ENCODE peak calls at places on chromosomes 1 and 21, in six cellular contexts. J, R, V, W, K and A are unnamed samples.

GRCh38 chr1:27958513-27958912 is 1.3 kb upstream of the XKR8 start:
- DNase-seq in V (no peak), R (no peak), J (no peak), W (no peak), K (no peak), A (no peak)

GRCh38 chr1:166924829-166925541 is 48.9 kb upstream of the TADA1 start:
- DNase-seq in V (no peak), R (no peak), J (peak), W (no peak), K (no peak), A (no peak)

GRCh38 chr21:22201669-22202068 is 1203.5 kb downstream of the NCAM2 start:
- DNase-seq in W (no peak), J (no peak), R (no peak), K (no peak), V (no peak), A (no peak)

GRCh38 chr1:210294991-210295773 is 33.5 kb upstream of the HHAT start:
- DNase-seq in V (no peak), K (no peak), J (no peak), W (no peak), R (no peak), A (no peak)

GRCh38 chr1:154391086-154391770 is 13.9 kb upstream of the IL6R start:
- DNase-seq in W (no peak), R (no peak), K (no peak), V (no peak), J (no peak), A (no peak)

GRCh38 chr21:28342229-28342810 is 650.4 kb downstream of the LTN1 start:
- DNase-seq in K (no peak), W (no peak), R (no peak), V (no peak), J (no peak), A (no peak)

GRCh38 chr1:226223157-226223785 is at the start of gene MIXL1:
- DNase-seq in R (peak), W (peak), V (no peak), J (no peak), K (no peak), A (peak)

GRCh38 chr1:161502641-161503393 is 2.4 kb upstream of the FCGR2A start:
- DNase-seq in W (no peak), R (no peak), K (peak), J (no peak), V (no peak), A (no peak)

GRCh38 chr21:21439761-21440160 is 441.6 kb downstream of the NCAM2 start:
- DNase-seq in J (no peak), W (no peak), V (no peak), R (no peak), K (no peak), A (no peak)

GRCh38 chr1:149849246-149849946 is 50.0 kb upstream of the BOLA1 start:
- DNase-seq in K (no peak), W (no peak), V (no peak), J (no peak), R (no peak), A (no peak)

GRCh38 chr1:201809876-201810275 is 19.1 kb upstream of the IPO9 start:
- DNase-seq in V (no peak), R (no peak), W (no peak), K (no peak), J (no peak), A (no peak)

GRCh38 chr1:214446772-214447556 is 104.4 kb downstream of the PTPN14 start:
- DNase-seq in W (no peak), J (no peak), V (peak), R (peak), K (no peak), A (no peak)

GRCh38 chr1:14996133-14997050 is 157.2 kb upstream of the TMEM51 start:
- DNase-seq in R (peak), W (peak), J (no peak), V (no peak), K (peak), A (no peak)

GRCh38 chr1:67430358-67431155 is at the start of gene SERBP1:
- DNase-seq in K (peak), V (peak), W (peak), J (peak), R (peak), A (peak)
- TF ChIP-seq POLR2A in K (peak), V (peak), W (peak), J (peak), R (peak), A (peak)

GRCh38 chr1:26768755-26769154 is 19.0 kb upstream of the PIGV start:
- DNase-seq in W (no peak), R (no peak), J (no peak), V (no peak), K (no peak), A (no peak)
- TF ChIP-seq POLR2AphosphoS5 in W (no peak), R (no peak), J (no peak), V (no peak), K (no peak), A (no peak)

GRCh38 chr1:232519186-232519585 is 110.7 kb downstream of the SIPA1L2 start:
- DNase-seq in V (no peak), K (no peak), R (no peak), W (no peak), J (no peak), A (no peak)
- TF ChIP-seq TAF1 in V (no peak), K (no peak), R (no peak), W (no peak), J (no peak), A (no peak)

GRCh38 chr1:212700597-212700891 is 904 bp upstream of the BATF3 start:
- DNase-seq in J (no peak), K (no peak), W (no peak), R (no peak), V (no peak), A (no peak)

GRCh38 chr1:212702672-212703071 is 3.0 kb upstream of the BATF3 start:
- DNase-seq in K (no peak), J (no peak), V (no peak), W (no peak), R (no peak), A (no peak)

GRCh38 chr1:212699839-212700596 is at the start of gene BATF3:
- DNase-seq in K (peak), J (no peak), R (no peak), W (no peak), V (no peak), A (no peak)

GRCh38 chr1:212701910-212702309 is 2.3 kb upstream of the BATF3 start:
- DNase-seq in V (no peak), R (no peak), W (no peak), K (no peak), J (no peak), A (no peak)

DNA sequence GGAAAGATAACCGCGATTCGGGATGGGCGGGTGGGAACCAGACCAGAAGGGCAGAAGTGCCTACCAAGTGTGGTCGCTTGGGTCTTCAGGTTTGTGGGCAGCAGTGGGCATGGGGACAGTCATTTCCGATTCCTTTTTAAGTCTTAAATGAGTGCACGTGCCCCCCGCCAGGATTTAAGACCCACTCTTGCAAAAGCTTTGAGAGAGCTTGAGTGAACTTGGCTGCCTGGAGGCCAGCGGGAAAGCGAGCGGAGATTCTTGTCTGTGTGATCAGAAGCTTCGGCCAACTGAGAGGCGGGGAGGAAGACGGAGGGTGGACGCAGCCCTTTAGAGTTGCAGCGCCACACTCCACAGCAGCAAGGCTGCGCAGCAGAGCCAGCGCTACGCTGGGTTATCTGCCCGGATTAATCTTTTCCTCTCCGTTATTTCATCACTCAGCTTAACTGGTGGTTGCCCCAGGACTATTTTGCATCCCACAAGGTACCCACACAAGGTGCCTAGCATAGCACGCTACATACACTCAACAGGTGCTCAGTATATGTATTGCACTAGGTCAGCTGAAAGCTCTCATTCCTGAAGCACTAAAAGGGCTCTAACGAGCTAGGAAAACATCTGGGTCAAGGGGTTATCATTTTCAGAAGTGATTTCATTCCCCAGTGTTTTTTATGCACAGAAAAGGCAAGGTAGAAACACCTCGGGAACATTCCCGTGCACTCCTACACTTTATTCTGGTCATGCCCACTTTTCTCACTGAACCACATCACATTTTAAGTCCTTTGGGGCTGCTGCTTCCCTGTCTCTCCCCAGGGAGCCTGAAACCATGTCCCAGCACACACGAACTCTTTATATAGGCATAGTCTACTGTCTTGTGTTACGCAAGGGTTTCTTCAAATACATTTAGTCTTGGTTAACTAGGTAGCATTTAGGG is 1.5 kb upstream of the BATF3 start:
- DNase-seq in R (no peak), W (no peak), K (no peak), V (peak), J (no peak), A (no peak)
- TF ChIP-seq POLR2A in R (no peak), W (no peak), K (no peak), V (no peak), J (no peak), A (no peak)